ENCODE peak calls at places on chromosomes 6 and 20, in five cellular contexts. H is uterus, S is pons, Z is neural crest cell, L is ACHN. A is an unnamed sample.

GRCh38 chr6:77298298-77298697 is 165.0 kb downstream of the HTR1B start:
- DNase-seq in S (no peak), L (no peak), Z (no peak), H (no peak), A (no peak)

GRCh38 chr20:36941403-36941835 is 10.1 kb downstream of the SAMHD1 start:
- DNase-seq in Z (no peak), H (no peak), L (no peak), S (no peak), A (no peak)

GRCh38 chr6:69827491-69827890 is 30.7 kb upstream of the LMBRD1 start:
- DNase-seq in H (no peak), Z (no peak), L (no peak), S (no peak), A (no peak)

GRCh38 chr6:21887301-21888185 is 294.0 kb downstream of the SOX4 start:
- DNase-seq in Z (no peak), L (peak), H (no peak), S (peak), A (no peak)

GRCh38 chr6:90811596-90812226 is 224.8 kb upstream of the MAP3K7 start:
- DNase-seq in S (no peak), L (no peak), Z (no peak), H (no peak), A (no peak)

GRCh38 chr20:3409417-3409816 is 1.9 kb upstream of the DNAAF9 start:
- DNase-seq in Z (no peak), H (no peak), S (no peak), L (no peak), A (no peak)

GRCh38 chr20:62289898-62290297 is 12.9 kb upstream of the ADRM1 start:
- DNase-seq in L (no peak), H (no peak), Z (no peak), S (no peak), A (no peak)

GRCh38 chr20:35410613-35411012 is 1.2 kb downstream of the UQCC1 start:
- DNase-seq in S (no peak), H (no peak), Z (no peak), L (no peak), A (no peak)

GRCh38 chr6:105344971-105345370 is 57.9 kb downstream of the PREP start:
- DNase-seq in S (no peak), L (no peak), Z (no peak), H (no peak), A (no peak)

GRCh38 chr6:128519132-128519930 is 1.1 kb downstream of the PTPRK start:
- DNase-seq in L (peak), Z (peak), H (peak), S (peak), A (peak)

GRCh38 chr6:66328181-66328580 is 621.2 kb upstream of the EYS start:
- DNase-seq in L (no peak), S (no peak), H (no peak), Z (no peak), A (no peak)

GRCh38 chr6:65997539-65997938 is 290.5 kb upstream of the EYS start:
- DNase-seq in H (no peak), S (no peak), L (no peak), Z (no peak), A (no peak)

A was measured in NCI-H1048.